ENCODE peak calls at places on chromosomes 12 and 14, in five cellular contexts. N is HCT116, F is fibroblast of lung, X is IMR-90, H is astrocyte. B is an unnamed sample. For H3K4me1, the result is how much of the 10 kb centered on the place peaks cover.

GRCh38 chr12:27549231-27549800 is 25.3 kb downstream of the PPFIBP1 start:
- DNase-seq in N (peak), F (peak), X (peak), H (peak), B (peak)

GRCh38 chr12:93191956-93192355 is 185.8 kb upstream of the NUDT4 start:
- DNase-seq in N (no peak), F (peak), X (no peak), H (peak), B (no peak)

GRCh38 chr14:91008759-91009409 is 51.6 kb downstream of the RPS6KA5 start:
- DNase-seq in N (no peak), F (no peak), X (no peak), H (no peak), B (peak)

GRCh38 chr12:48863296-48863695 is 2.4 kb downstream of the RND1 start:
- DNase-seq in N (no peak), F (no peak), X (no peak), H (no peak), B (no peak)

GRCh38 chr12:107417004-107417403 is 268.6 kb upstream of the PWP1 start:
- DNase-seq in N (no peak), F (no peak), X (no peak), H (no peak), B (no peak)

GRCh38 chr14:105196228-105196960 is 15.3 kb upstream of the NUDT14 start:
- DNase-seq in N (no peak), F (no peak), X (no peak), H (no peak), B (no peak)

GRCh38 chr12:26298785-26299621 is 103.6 kb downstream of the SSPN start:
- DNase-seq in N (no peak), F (peak), X (peak), H (peak), B (peak)

GRCh38 chr14:104389326-104390220 is 190.0 kb upstream of the C14orf180 start:
- DNase-seq in N (no peak), F (no peak), X (no peak), H (no peak), B (no peak)

GRCh38 chr14:33279865-33280264 is 341.2 kb downstream of the NPAS3 start:
- DNase-seq in N (no peak), F (no peak), X (no peak), H (no peak), B (no peak)

GRCh38 chr12:75489613-75490210 is 9.2 kb downstream of the GLIPR1 start:
- DNase-seq in N (peak), F (peak), X (peak), H (peak), B (peak)

GRCh38 chr12:122951979-122952892 is 14.0 kb downstream of the ABCB9 start:
- DNase-seq in N (peak), F (peak), X (peak), H (peak), B (peak)

GRCh38 chr14:49907186-49907585 is 14.3 kb downstream of the ARF6 start:
- DNase-seq in N (no peak), F (no peak), X (no peak), H (no peak), B (peak)

GRCh38 chr12:3097186-3097804 is 20.1 kb downstream of the TSPAN9 start:
- DNase-seq in N (no peak), F (peak), X (peak), H (peak), B (no peak)

GRCh38 chr14:100305446-100306255 is 593 bp downstream of the SLC25A29 start:
- DNase-seq in N (no peak), F (peak), X (no peak), H (no peak), B (peak)

GRCh38 chr14:36502558-36503508 is 17.2 kb downstream of the NKX2-1 start:
- DNase-seq in N (no peak), F (no peak), X (no peak), H (no peak), B (no peak)

GRCh38 chr12:128940090-128940888 is 87.0 kb downstream of the GLT1D1 start:
- DNase-seq in N (no peak), F (no peak), X (no peak), H (no peak), B (no peak)

GRCh38 chr12:108839890-108840230 is 17.5 kb downstream of the SSH1 start:
- DNase-seq in N (no peak), F (peak), X (no peak), H (no peak), B (no peak)

GRCh38 chr14:78631551-78631950 is 461.4 kb downstream of the NRXN3 start:
- DNase-seq in N (no peak), F (no peak), X (no peak), H (no peak), B (no peak)

GRCh38 chr14:75247286-75247922 is 31.2 kb upstream of the FOS start:
- DNase-seq in N (no peak), F (no peak), X (no peak), H (no peak), B (no peak)

GRCh38 chr12:29088611-29089219 is 60.4 kb upstream of the FAR2 start:
- DNase-seq in N (no peak), F (peak), X (peak), H (no peak), B (peak)

GRCh38 chr12:78698747-78699146 is 165.8 kb upstream of the SYT1 start:
- DNase-seq in N (no peak), F (peak), X (peak), H (peak), B (peak)

GRCh38 chr12:113227169-113227568 is 5.9 kb downstream of the TPCN1 start:
- DNase-seq in N (no peak), F (no peak), X (no peak), H (no peak), B (no peak)

GRCh38 chr12:11555743-11556625 is 93.5 kb upstream of the ETV6 start:
- DNase-seq in N (no peak), F (peak), X (no peak), H (peak), B (no peak)

GRCh38 chr14:20802341-20803084 is at the start of gene RNASE1:
- DNase-seq in N (no peak), F (no peak), X (no peak), H (no peak), B (peak)

GRCh38 chr14:27386391-27386790 is 788.6 kb upstream of the NOVA1 start:
- DNase-seq in N (no peak), F (peak), X (no peak), H (peak), B (no peak)

GRCh38 chr14:33931439-33931838 is 19.4 kb downstream of the EGLN3 start:
- DNase-seq in N (no peak), F (no peak), X (no peak), H (no peak), B (no peak)

GRCh38 chr12:127052491-127053232 is 1214.3 kb upstream of the TMEM132C start:
- DNase-seq in N (peak), F (peak), X (peak), H (peak), B (peak)

GRCh38 chr14:52835122-52835903 is 43.9 kb upstream of the GNPNAT1 start:
- DNase-seq in N (peak), F (peak), X (peak), H (peak), B (peak)

GRCh38 chr12:63302941-63303536 is 152.0 kb upstream of the AVPR1A start:
- DNase-seq in N (no peak), F (no peak), X (no peak), H (no peak), B (no peak)
- H3K4me1 ChIP-seq in N (under half), F (under half), X (under half), H (under half), B (under half)

DNA sequence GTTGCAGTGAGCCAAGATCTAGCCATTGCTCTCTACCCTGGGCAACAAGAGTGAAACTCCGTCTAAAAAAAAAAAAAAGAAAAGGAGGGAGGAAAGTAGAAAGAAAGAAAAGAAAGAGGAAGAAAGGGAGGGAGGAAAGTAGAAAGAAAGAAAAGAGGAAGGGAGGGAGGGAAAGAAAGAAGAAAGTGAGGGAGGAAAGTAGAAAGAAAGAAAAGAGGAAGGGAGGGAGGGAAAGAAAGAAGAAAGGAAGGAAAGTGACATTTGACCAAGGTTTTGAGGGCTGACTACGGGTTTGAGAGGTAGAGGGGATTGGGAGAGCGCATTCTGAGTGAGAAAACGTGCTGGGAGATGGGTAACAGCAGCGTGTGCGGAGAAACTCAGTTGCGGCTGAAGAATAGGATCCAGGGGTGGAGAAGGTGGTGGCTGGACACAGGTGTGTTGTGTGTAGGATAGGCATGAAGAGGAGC is 521 bp upstream of the PAPLN start:
- DNase-seq in N (no peak), F (no peak), X (no peak), H (no peak), B (no peak)
- H3K9ac ChIP-seq in N (no peak), F (no peak), X (no peak), H (no peak), B (no peak)

GRCh38 chr12:45204757-45205156 is 11.1 kb upstream of the ANO6 start:
- DNase-seq in N (no peak), F (no peak), X (no peak), H (no peak), B (no peak)
- H3K4me2 ChIP-seq in N (no peak), F (no peak), X (no peak), H (no peak), B (no peak)

DNA sequence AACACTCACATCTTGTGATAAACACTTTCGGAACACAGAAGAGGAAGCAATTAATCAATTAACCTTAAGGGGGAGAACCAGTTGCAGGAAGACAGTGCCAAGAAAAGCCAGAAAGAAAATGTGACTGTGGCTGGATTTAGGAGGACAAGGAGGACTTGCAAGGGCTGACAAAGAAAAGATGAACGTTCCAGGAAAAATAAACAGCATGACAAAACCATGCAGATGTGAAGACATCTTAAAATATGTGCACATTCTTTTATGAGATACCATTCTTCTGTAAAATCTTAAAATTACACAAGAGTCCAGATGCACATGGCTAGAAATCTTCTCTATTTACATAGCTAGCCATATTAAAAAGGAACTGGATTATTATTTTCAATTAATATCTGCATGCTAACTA is 33.4 kb downstream of the KITLG start:
- DNase-seq in N (no peak), F (peak), X (peak), H (peak), B (no peak)
- H3K4me1 ChIP-seq in N (half or more), F (under half), X (under half), H (under half), B (under half)